ENCODE peak calls at places on chromosomes 1 and 21, in six cellular contexts. U is T1000; O is endothelial cell; R is HCEC 1CT; V is stimulated activated CD4-positive, alpha-beta T cell treated with anti-CD3 and anti-CD28 coated beads, Interleukin-12 subunit alpha, Interleukin-12 subunit beta, amount 100 ng/mL, for 24 hours; F is HuH-7. C is an unnamed sample.

GRCh38 chr1:63701187-63701586 is 72.6 kb upstream of the ROR1 start:
- DNase-seq in U (no peak), O (no peak), R (no peak), V (no peak), F (no peak), C (peak)

GRCh38 chr1:27392778-27393635 is 585 bp downstream of the GPR3 start:
- DNase-seq in U (no peak), O (no peak), R (peak), V (no peak), F (peak), C (no peak)

GRCh38 chr1:40435876-40436275 is 14.4 kb upstream of the ZFP69B start:
- DNase-seq in U (no peak), O (no peak), R (no peak), V (no peak), F (no peak), C (no peak)

GRCh38 chr1:9890224-9890731 is 19.8 kb downstream of the CTNNBIP1 start:
- DNase-seq in U (peak), O (no peak), R (peak), V (no peak), F (no peak), C (peak)

GRCh38 chr1:68384321-68384813 is 65.4 kb downstream of the RPE65 start:
- DNase-seq in U (peak), O (no peak), R (peak), V (no peak), F (no peak), C (peak)

GRCh38 chr21:25855591-25855990 is 120.8 kb downstream of the GABPA start:
- DNase-seq in U (no peak), O (no peak), R (no peak), V (no peak), F (no peak), C (no peak)

GRCh38 chr1:226520640-226521355 is 27.8 kb upstream of the STUM start:
- DNase-seq in U (no peak), O (no peak), R (no peak), V (no peak), F (no peak), C (no peak)

GRCh38 chr1:246836647-246837046 is 95.1 kb downstream of the AHCTF1 start:
- DNase-seq in U (no peak), O (no peak), R (no peak), V (no peak), F (no peak), C (no peak)

GRCh38 chr1:162635418-162635817 is 3.2 kb downstream of the DDR2 start:
- DNase-seq in U (no peak), O (no peak), R (peak), V (no peak), F (no peak), C (no peak)

GRCh38 chr1:237287876-237288517 is 246.0 kb downstream of the RYR2 start:
- DNase-seq in U (no peak), O (no peak), R (no peak), V (no peak), F (no peak), C (no peak)

GRCh38 chr1:222801067-222801466 is 13.8 kb upstream of the DISP1 start:
- DNase-seq in U (no peak), O (no peak), R (no peak), V (no peak), F (no peak), C (no peak)

GRCh38 chr1:222880586-222880985 is 65.7 kb downstream of the DISP1 start:
- DNase-seq in U (no peak), O (no peak), R (peak), V (peak), F (no peak), C (no peak)

GRCh38 chr1:93701619-93702018 is 20.0 kb upstream of the BCAR3 start:
- DNase-seq in U (peak), O (no peak), R (peak), V (no peak), F (no peak), C (peak)

GRCh38 chr1:62304975-62305374 is 14.3 kb downstream of the KANK4 start:
- DNase-seq in U (no peak), O (no peak), R (no peak), V (no peak), F (no peak), C (no peak)

GRCh38 chr1:1924849-1925248 is 5.8 kb upstream of the TMEM52 start:
- DNase-seq in U (no peak), O (no peak), R (no peak), V (no peak), F (no peak), C (no peak)

GRCh38 chr1:204858381-204858821 is 12.3 kb upstream of the NFASC start:
- DNase-seq in U (no peak), O (no peak), R (no peak), V (no peak), F (no peak), C (no peak)

GRCh38 chr1:84492726-84493125 is 13.5 kb upstream of the SPATA1 start:
- DNase-seq in U (no peak), O (no peak), R (no peak), V (no peak), F (peak), C (no peak)

GRCh38 chr1:78533536-78533935 is 42.8 kb downstream of the PTGFR start:
- DNase-seq in U (no peak), O (no peak), R (no peak), V (no peak), F (no peak), C (no peak)

GRCh38 chr1:116565222-116565621 is 5.6 kb downstream of the CD58 start:
- DNase-seq in U (no peak), O (no peak), R (no peak), V (no peak), F (no peak), C (no peak)

GRCh38 chr1:228842094-228842775 is 107.0 kb downstream of the RHOU start:
- DNase-seq in U (no peak), O (no peak), R (peak), V (no peak), F (no peak), C (no peak)

GRCh38 chr1:63908016-63908415 is 134.2 kb downstream of the ROR1 start:
- DNase-seq in U (no peak), O (no peak), R (peak), V (no peak), F (no peak), C (no peak)

GRCh38 chr21:42097274-42097673 is 26.2 kb downstream of the UMODL1 start:
- DNase-seq in U (no peak), O (no peak), R (no peak), V (no peak), F (no peak), C (no peak)

GRCh38 chr1:182629674-182630073 is 25.5 kb upstream of the RGS16 start:
- DNase-seq in U (no peak), O (no peak), R (no peak), V (peak), F (no peak), C (no peak)

GRCh38 chr1:215045647-215046308 is 36.8 kb upstream of the KCNK2 start:
- DNase-seq in U (no peak), O (no peak), R (no peak), V (no peak), F (no peak), C (no peak)

GRCh38 chr1:35319988-35320713 is 51.6 kb downstream of the ZMYM4 start:
- DNase-seq in U (no peak), O (no peak), R (no peak), V (no peak), F (no peak), C (no peak)

GRCh38 chr1:205665216-205665757 is 15.0 kb downstream of the SLC45A3 start:
- DNase-seq in U (no peak), O (no peak), R (no peak), V (no peak), F (no peak), C (peak)

GRCh38 chr1:169557131-169557530 is 29.1 kb downstream of the F5 start:
- DNase-seq in U (no peak), O (no peak), R (no peak), V (no peak), F (no peak), C (no peak)

GRCh38 chr1:226738421-226738994 is 574 bp downstream of the ITPKB start:
- DNase-seq in U (no peak), O (peak), R (peak), V (no peak), F (no peak), C (no peak)

GRCh38 chr1:113905435-113905861 is 322 bp downstream of the DCLRE1B start:
- DNase-seq in U (no peak), O (peak), R (no peak), V (peak), F (peak), C (no peak)

GRCh38 chr1:8416857-8417256 is 98.9 kb downstream of the SLC45A1 start:
- DNase-seq in U (no peak), O (no peak), R (no peak), V (no peak), F (no peak), C (no peak)

GRCh38 chr1:153775432-153776311 is 465 bp downstream of the SLC27A3 start:
- DNase-seq in U (peak), O (peak), R (no peak), V (peak), F (peak), C (peak)

GRCh38 chr1:79469121-79469520 is 462.6 kb upstream of the ADGRL4 start:
- DNase-seq in U (no peak), O (no peak), R (no peak), V (no peak), F (no peak), C (no peak)

GRCh38 chr1:220884981-220885918 is 6.0 kb downstream of the HLX start:
- DNase-seq in U (no peak), O (no peak), R (no peak), V (no peak), F (no peak), C (no peak)

GRCh38 chr21:32364387-32364786 is 28.4 kb downstream of the URB1 start:
- DNase-seq in U (no peak), O (no peak), R (no peak), V (no peak), F (no peak), C (no peak)

C was measured in PC-9.